ENCODE peak calls at places on chromosomes 1 and 21, in five cellular contexts. J is fibroblast of mammary gland; E is cardiac muscle cell; R is RWPE1; N is CD8-positive, alpha-beta T cell. S is an unnamed sample.

GRCh38 chr1:61926597-61926996 is 184.3 kb downstream of the PATJ start:
- DNase-seq in J (no peak), E (no peak), R (no peak), N (no peak), S (no peak)

GRCh38 chr1:227884370-227885134 is 63.2 kb downstream of the WNT9A start:
- DNase-seq in J (no peak), E (no peak), R (no peak), N (no peak), S (no peak)

GRCh38 chr1:58699011-58699762 is 675 bp downstream of the MYSM1 start:
- DNase-seq in J (peak; percentile 21), E (no peak), R (no peak), N (no peak), S (no peak)

GRCh38 chr1:204357551-204357950 is 2.2 kb downstream of the PLEKHA6 start:
- DNase-seq in J (peak; percentile 63), E (no peak), R (no peak), N (no peak), S (no peak)

GRCh38 chr1:36458910-36459309 is 5.3 kb downstream of the MRPS15 start:
- DNase-seq in J (no peak), E (no peak), R (no peak), N (no peak), S (no peak)

GRCh38 chr1:187517508-187517907 is 688.8 kb downstream of the PLA2G4A start:
- DNase-seq in J (no peak), E (no peak), R (no peak), N (no peak), S (no peak)

GRCh38 chr1:24351918-24352637 is 32.9 kb downstream of the GRHL3 start:
- DNase-seq in J (peak; percentile 70), E (no peak), R (no peak), N (no peak), S (no peak)

GRCh38 chr21:26082549-26082948 is 88.0 kb downstream of the APP start:
- DNase-seq in J (no peak), E (no peak), R (no peak), N (no peak), S (no peak)

GRCh38 chr1:160256396-160257046 is 5.8 kb downstream of the DCAF8 start:
- DNase-seq in J (peak; percentile 82), E (peak; percentile 41), R (peak; percentile 70), N (no peak), S (no peak)

GRCh38 chr21:45539796-45540600 is 2.2 kb downstream of the SLC19A1 start:
- DNase-seq in J (no peak), E (no peak), R (no peak), N (no peak), S (no peak)

GRCh38 chr1:12075195-12076114 is 12.4 kb downstream of the TNFRSF8 start:
- DNase-seq in J (peak; percentile 88), E (peak; percentile 20), R (no peak), N (no peak), S (no peak)

GRCh38 chr1:89757532-89757931 is 63.3 kb upstream of the LRRC8D start:
- DNase-seq in J (peak; percentile 9), E (no peak), R (no peak), N (peak; percentile 13), S (no peak)

GRCh38 chr1:224182866-224183590 is at the start of gene DEGS1:
- DNase-seq in J (peak; percentile 55), E (peak; percentile 94), R (peak; percentile 91), N (peak; percentile 78), S (no peak)

GRCh38 chr1:55825486-55825885 is 610.3 kb upstream of the USP24 start:
- DNase-seq in J (no peak), E (no peak), R (no peak), N (no peak), S (no peak)

GRCh38 chr1:210586785-210587184 is 258.1 kb downstream of the HHAT start:
- DNase-seq in J (no peak), E (no peak), R (no peak), N (no peak), S (no peak)

GRCh38 chr1:228174482-228175315 is 9.1 kb downstream of the IBA57 start:
- DNase-seq in J (no peak), E (no peak), R (peak; percentile 26), N (peak; percentile 29), S (no peak)

GRCh38 chr1:206982216-206982615 is 12.0 kb upstream of the FCAMR start:
- DNase-seq in J (peak; percentile 26), E (peak; percentile 72), R (peak; percentile 70), N (peak; percentile 45), S (no peak)

GRCh38 chr1:85315789-85316188 is 39.4 kb upstream of the BCL10 start:
- DNase-seq in J (no peak), E (peak; percentile 20), R (no peak), N (no peak), S (no peak)

GRCh38 chr1:156896490-156897033 is 3.0 kb downstream of the PEAR1 start:
- DNase-seq in J (peak; percentile 91), E (no peak), R (peak; percentile 97), N (no peak), S (peak; percentile 67)

GRCh38 chr1:114100148-114100547 is 53.5 kb downstream of the SYT6 start:
- DNase-seq in J (no peak), E (no peak), R (no peak), N (no peak), S (no peak)

GRCh38 chr1:206555473-206555935 is 48.2 kb downstream of the RASSF5 start:
- DNase-seq in J (no peak), E (peak; percentile 69), R (no peak), N (no peak), S (no peak)

GRCh38 chr1:102776074-102776473 is 332.2 kb downstream of the COL11A1 start:
- DNase-seq in J (no peak), E (peak; percentile 9), R (no peak), N (no peak), S (no peak)

GRCh38 chr1:179121159-179121938 is 39.5 kb downstream of the TOR3A start:
- DNase-seq in J (peak; percentile 74), E (peak; percentile 56), R (no peak), N (peak; percentile 23), S (peak; percentile 43)

GRCh38 chr1:159779403-159779851 is 1.3 kb upstream of the DUSP23 start:
- DNase-seq in J (peak; percentile 98), E (no peak), R (peak; percentile 13), N (no peak), S (peak; percentile 62)

GRCh38 chr21:46356494-46357334 is 32.8 kb downstream of the PCNT start:
- DNase-seq in J (no peak), E (no peak), R (no peak), N (no peak), S (no peak)

DNA sequence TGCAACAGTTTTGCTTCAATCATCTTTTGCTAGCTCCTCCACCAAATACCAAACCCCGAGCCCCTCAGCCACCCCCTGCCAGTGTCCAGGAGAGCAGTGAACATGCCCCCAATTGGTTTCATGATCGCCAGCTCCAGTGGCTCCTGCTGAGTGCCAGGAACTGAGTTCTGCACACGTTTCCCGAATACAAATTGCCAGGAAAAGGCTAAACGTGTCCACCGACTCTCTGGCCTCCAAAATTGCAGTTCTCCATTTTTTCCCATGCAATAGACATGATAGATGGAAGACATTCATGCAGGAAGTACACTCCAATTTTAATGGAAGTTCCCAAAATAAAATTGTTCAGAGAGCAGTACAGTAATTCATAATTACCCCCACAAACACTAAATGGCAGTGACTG is 101.3 kb downstream of the SPSB1 start:
- DNase-seq in J (no peak), E (no peak), R (no peak), N (no peak), S (no peak)
- TF ChIP-seq CTCF in J (no peak), E (no peak), R (no peak), N (no peak), S (no peak)

GRCh38 chr1:10692401-10693021 is 103.9 kb downstream of the CASZ1 start:
- DNase-seq in J (no peak), E (peak; percentile 63), R (peak; percentile 38), N (peak; percentile 53), S (no peak)
- TF ChIP-seq CTCF in J (peak; percentile 8), E (peak; percentile 12), R (peak; percentile 17), N (peak; percentile 47), S (no peak)

DNA sequence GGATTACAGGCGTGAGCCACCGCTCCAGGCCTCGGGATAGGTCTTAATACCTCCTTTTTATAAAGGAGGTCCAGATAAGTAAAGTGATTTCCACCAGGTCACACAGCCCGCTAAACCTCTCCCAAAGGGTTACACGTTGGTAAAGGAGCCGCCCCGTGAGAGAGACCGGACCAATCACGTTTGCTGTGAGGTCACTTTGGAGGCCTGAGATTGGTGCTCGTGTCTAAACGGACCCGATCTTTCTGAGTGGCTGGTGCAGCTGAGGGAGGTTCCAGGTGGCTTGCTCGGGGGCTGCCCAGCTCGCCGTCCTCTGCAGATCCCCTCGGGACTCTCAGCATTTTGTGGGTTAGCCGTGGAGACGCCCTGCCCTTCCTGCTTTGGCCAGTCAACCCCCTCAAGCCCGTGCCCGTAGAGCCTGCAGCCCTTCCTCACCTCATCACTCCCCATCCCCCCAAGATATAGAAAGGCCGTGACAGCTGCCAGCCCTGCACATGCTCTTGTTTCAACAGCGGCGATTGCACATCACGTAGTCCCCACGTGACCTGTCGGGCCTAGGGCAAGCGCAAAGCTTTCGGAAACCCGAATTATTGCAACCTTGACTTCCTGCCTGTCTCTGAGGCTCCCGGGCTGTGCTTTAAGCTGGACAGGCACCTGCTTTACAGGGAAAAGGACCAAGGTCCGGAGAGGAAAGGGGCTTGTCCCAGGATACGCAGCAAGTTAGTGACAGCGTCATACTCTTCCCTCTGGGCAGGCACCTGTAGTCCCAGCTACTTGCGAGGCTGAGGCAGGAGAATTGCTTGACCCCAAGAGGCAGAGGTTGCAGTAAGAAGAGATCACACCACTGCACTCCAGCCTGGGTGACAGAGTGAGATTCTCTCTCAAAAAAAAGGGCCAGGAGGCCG is 5.0 kb upstream of the COA7 start:
- DNase-seq in J (peak; percentile 88), E (peak; percentile 94), R (peak; percentile 81), N (peak; percentile 69), S (no peak)
- TF ChIP-seq CTCF in J (no peak), E (no peak), R (no peak), N (no peak), S (no peak)

DNA sequence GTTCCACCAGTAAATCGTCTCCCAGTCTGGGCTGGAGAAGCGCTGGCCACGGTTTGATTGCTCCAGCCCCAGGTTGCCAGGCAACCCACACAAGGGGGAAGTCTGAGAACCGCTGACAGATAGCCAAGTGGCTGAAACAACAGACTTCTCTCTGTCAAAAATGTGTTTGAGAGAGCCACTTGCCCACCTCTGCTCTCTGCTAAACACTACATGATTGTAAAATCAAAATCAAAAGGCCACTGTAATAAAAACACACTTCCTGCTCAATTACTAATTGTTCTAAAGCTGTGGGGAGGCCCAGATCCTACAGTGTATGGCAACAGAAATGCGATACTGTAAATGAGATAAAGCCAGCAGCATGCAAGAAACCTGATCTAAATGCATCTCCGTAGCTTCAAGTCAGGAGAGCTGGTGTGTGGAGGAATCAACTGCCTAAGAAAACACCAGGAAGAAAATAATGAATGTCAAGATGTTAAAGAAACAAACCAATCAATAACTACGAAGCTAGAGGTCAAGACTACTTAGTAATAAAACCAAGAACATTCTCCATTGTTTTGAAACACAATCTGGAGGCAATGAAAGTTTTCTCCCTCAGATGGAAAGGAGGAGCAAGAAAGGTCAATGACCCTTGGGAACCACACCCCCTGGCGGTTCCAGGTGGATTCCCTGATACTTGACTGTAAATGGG is 121.2 kb downstream of the SLC45A1 start:
- DNase-seq in J (peak; percentile 82), E (peak; percentile 92), R (peak; percentile 36), N (no peak), S (peak; percentile 74)
- TF ChIP-seq CTCF in J (peak; percentile 37), E (peak; percentile 16), R (no peak), N (no peak), S (no peak)

GRCh38 chr1:172040466-172040865 is 199.2 kb downstream of the DNM3 start:
- DNase-seq in J (peak; percentile 31), E (no peak), R (peak; percentile 84), N (no peak), S (no peak)

GRCh38 chr1:172041102-172041501 is 199.8 kb downstream of the DNM3 start:
- DNase-seq in J (no peak), E (no peak), R (no peak), N (no peak), S (no peak)

GRCh38 chr1:172041689-172042088 is 200.4 kb downstream of the DNM3 start:
- DNase-seq in J (peak; percentile 49), E (no peak), R (peak; percentile 8), N (no peak), S (peak; percentile 8)
- TF ChIP-seq CTCF in J (peak; percentile 53), E (peak; percentile 56), R (peak; percentile 16), N (no peak), S (peak; percentile 41)